ENCODE peak calls at places on chromosome 11, in four cellular contexts. One of them, this sample, is unnamed.

GRCh38 chr11:117281869-117282268 is 9.3 kb upstream of the BACE1-AS start:
- DNase-seq in adrenal gland: no peak
- DNase-seq in ovary: no peak
- DNase-seq in tibial nerve: no peak
- DNase-seq in this sample: no peak

GRCh38 chr11:69293819-69294505 is at the start of gene MYEOV:
- DNase-seq in adrenal gland: peak
- DNase-seq in ovary: no peak
- DNase-seq in tibial nerve: no peak
- DNase-seq in this sample: no peak

GRCh38 chr11:71998649-71999310 is at the start of gene IL18BP:
- DNase-seq in adrenal gland: no peak
- DNase-seq in ovary: no peak
- DNase-seq in tibial nerve: no peak
- DNase-seq in this sample: peak

GRCh38 chr11:47260366-47260765 is 2.6 kb downstream of the NR1H3 start:
- DNase-seq in adrenal gland: no peak
- DNase-seq in ovary: no peak
- DNase-seq in tibial nerve: no peak
- DNase-seq in this sample: no peak

GRCh38 chr11:121099885-121100284 is 1.2 kb upstream of the TECTA start:
- DNase-seq in adrenal gland: no peak
- DNase-seq in ovary: no peak
- DNase-seq in tibial nerve: no peak
- DNase-seq in this sample: no peak

GRCh38 chr11:9565822-9566560 is 7.5 kb upstream of the WEE1 start:
- DNase-seq in adrenal gland: peak
- DNase-seq in ovary: peak
- DNase-seq in tibial nerve: peak
- DNase-seq in this sample: no peak

GRCh38 chr11:83008581-83008923 is 63.1 kb downstream of the RAB30 start:
- DNase-seq in adrenal gland: no peak
- DNase-seq in ovary: no peak
- DNase-seq in tibial nerve: no peak
- DNase-seq in this sample: no peak

GRCh38 chr11:68840661-68841653 is 759 bp downstream of the CPT1A start:
- DNase-seq in adrenal gland: peak
- DNase-seq in ovary: peak
- DNase-seq in tibial nerve: no peak
- DNase-seq in this sample: peak

GRCh38 chr11:69940246-69940610 is 121.0 kb upstream of the FGF3 start:
- DNase-seq in adrenal gland: no peak
- DNase-seq in ovary: no peak
- DNase-seq in tibial nerve: no peak
- DNase-seq in this sample: no peak

GRCh38 chr11:134332189-134332631 is 422 bp downstream of the GLB1L2 start:
- DNase-seq in adrenal gland: no peak
- DNase-seq in ovary: peak
- DNase-seq in tibial nerve: no peak
- DNase-seq in this sample: no peak

GRCh38 chr11:130389315-130389935 is 39.0 kb downstream of the ADAMTS8 start:
- DNase-seq in adrenal gland: no peak
- DNase-seq in ovary: no peak
- DNase-seq in tibial nerve: no peak
- DNase-seq in this sample: no peak

GRCh38 chr11:47333886-47334443 is 18.5 kb downstream of the MYBPC3 start:
- DNase-seq in adrenal gland: no peak
- DNase-seq in ovary: no peak
- DNase-seq in tibial nerve: no peak
- DNase-seq in this sample: no peak

GRCh38 chr11:8374716-8375115 is 111.0 kb upstream of the LMO1 start:
- DNase-seq in adrenal gland: peak
- DNase-seq in ovary: no peak
- DNase-seq in tibial nerve: no peak
- DNase-seq in this sample: no peak

GRCh38 chr11:126114486-126115252 is 52.0 kb upstream of the CDON start:
- DNase-seq in adrenal gland: no peak
- DNase-seq in ovary: no peak
- DNase-seq in tibial nerve: no peak
- DNase-seq in this sample: no peak

GRCh38 chr11:65434667-65435179 is 12.1 kb downstream of the NEAT1 start:
- DNase-seq in adrenal gland: peak
- DNase-seq in ovary: no peak
- DNase-seq in tibial nerve: no peak
- DNase-seq in this sample: peak

GRCh38 chr11:57332694-57333440 is 2.8 kb downstream of the SSRP1 start:
- DNase-seq in adrenal gland: no peak
- DNase-seq in ovary: no peak
- DNase-seq in tibial nerve: no peak
- DNase-seq in this sample: no peak

GRCh38 chr11:123654566-123655081 is at the start of gene SCN3B:
- DNase-seq in adrenal gland: peak
- DNase-seq in ovary: peak
- DNase-seq in tibial nerve: no peak
- DNase-seq in this sample: peak

DNA sequence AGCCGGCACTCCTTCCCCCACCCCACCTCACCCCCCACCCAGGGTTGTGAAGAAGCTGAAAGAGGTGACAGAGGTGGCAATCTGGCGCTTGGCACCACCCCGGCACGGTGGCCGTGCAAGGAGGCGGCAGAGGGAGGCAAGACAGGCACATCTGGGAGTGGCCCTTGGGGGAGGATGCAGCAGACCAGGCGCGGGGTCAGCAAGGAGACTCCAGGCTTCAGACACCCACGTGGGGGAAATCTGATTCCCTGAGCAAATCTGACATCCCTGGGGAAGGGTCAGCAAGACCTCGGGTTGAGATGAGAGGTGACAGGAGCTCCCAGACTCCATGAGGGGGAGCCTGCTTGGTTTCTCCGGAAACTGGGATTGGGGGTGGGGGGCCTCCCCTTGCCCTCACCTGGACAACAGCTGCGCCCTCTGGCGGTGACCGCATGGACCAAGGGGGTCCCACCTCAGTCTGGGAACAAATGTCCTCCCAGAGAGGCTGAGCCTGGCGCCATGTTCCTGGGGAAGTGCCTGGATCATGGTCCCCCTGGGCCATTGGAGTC is 4.0 kb upstream of the RCOR2 start:
- DNase-seq in adrenal gland: no peak
- DNase-seq in ovary: no peak
- DNase-seq in tibial nerve: no peak
- DNase-seq in this sample: no peak
- TF ChIP-seq CTCF in adrenal gland: no peak
- TF ChIP-seq CTCF in ovary: no peak
- TF ChIP-seq CTCF in tibial nerve: peak
- TF ChIP-seq CTCF in this sample: no peak

GRCh38 chr11:78039919-78040671 is 17.0 kb upstream of the KCTD14 start:
- DNase-seq in adrenal gland: peak
- DNase-seq in ovary: peak
- DNase-seq in tibial nerve: peak
- DNase-seq in this sample: peak

GRCh38 chr11:78039391-78039918 is 16.4 kb upstream of the KCTD14 start:
- DNase-seq in adrenal gland: no peak
- DNase-seq in ovary: no peak
- DNase-seq in tibial nerve: no peak
- DNase-seq in this sample: no peak

GRCh38 chr11:78041843-78042455 is 18.9 kb upstream of the KCTD14 start:
- DNase-seq in adrenal gland: no peak
- DNase-seq in ovary: no peak
- DNase-seq in tibial nerve: no peak
- DNase-seq in this sample: no peak

GRCh38 chr11:78042858-78043257 is 19.8 kb upstream of the KCTD14 start:
- DNase-seq in adrenal gland: no peak
- DNase-seq in ovary: no peak
- DNase-seq in tibial nerve: no peak
- DNase-seq in this sample: no peak

GRCh38 chr11:78040691-78041379 is 17.8 kb upstream of the KCTD14 start:
- DNase-seq in adrenal gland: no peak
- DNase-seq in ovary: no peak
- DNase-seq in tibial nerve: no peak
- DNase-seq in this sample: no peak
- H3K4me3 ChIP-seq in adrenal gland: no peak
- H3K4me3 ChIP-seq in ovary: no peak
- H3K4me3 ChIP-seq in tibial nerve: no peak
- H3K4me3 ChIP-seq in this sample: no peak

GRCh38 chr11:62514151-62514550 is 32.5 kb downstream of the AHNAK start:
- DNase-seq in adrenal gland: no peak
- DNase-seq in ovary: no peak
- DNase-seq in tibial nerve: no peak
- DNase-seq in this sample: no peak

GRCh38 chr11:62508336-62509058 is 38.1 kb downstream of the AHNAK start:
- DNase-seq in adrenal gland: peak
- DNase-seq in ovary: peak
- DNase-seq in tibial nerve: peak
- DNase-seq in this sample: peak

GRCh38 chr11:62512961-62513360 is 33.6 kb downstream of the AHNAK start:
- DNase-seq in adrenal gland: no peak
- DNase-seq in ovary: no peak
- DNase-seq in tibial nerve: no peak
- DNase-seq in this sample: no peak

GRCh38 chr11:62516736-62517371 is 29.8 kb downstream of the AHNAK start:
- DNase-seq in adrenal gland: no peak
- DNase-seq in ovary: no peak
- DNase-seq in tibial nerve: no peak
- DNase-seq in this sample: no peak

GRCh38 chr11:62513651-62514050 is 33.0 kb downstream of the AHNAK start:
- DNase-seq in adrenal gland: no peak
- DNase-seq in ovary: no peak
- DNase-seq in tibial nerve: no peak
- DNase-seq in this sample: no peak
- TF ChIP-seq POLR2A in adrenal gland: no peak
- TF ChIP-seq POLR2A in ovary: no peak
- TF ChIP-seq POLR2A in tibial nerve: no peak
- TF ChIP-seq POLR2A in this sample: no peak

DNA sequence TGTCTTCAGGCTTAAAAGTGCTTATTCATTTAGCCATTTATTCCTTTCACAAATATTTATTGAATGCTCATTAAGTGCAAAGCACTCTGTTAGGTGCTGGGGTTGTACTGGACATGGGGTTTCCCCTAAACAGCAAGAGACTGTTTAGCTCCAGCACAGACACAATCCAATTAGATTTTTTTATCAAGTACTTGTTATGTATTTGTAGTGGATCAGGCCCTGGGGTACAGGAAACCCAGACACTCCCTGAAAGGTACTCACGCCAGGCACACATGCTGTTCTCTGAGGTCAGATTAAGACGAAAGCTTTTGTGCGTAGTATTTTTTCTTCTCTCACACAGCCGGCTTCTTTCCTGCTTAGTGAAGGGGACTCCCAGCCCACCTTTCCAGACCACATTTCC is 218.1 kb upstream of the PLET1 start:
- DNase-seq in adrenal gland: peak
- DNase-seq in ovary: no peak
- DNase-seq in tibial nerve: no peak
- DNase-seq in this sample: no peak
- TF ChIP-seq CTCF in adrenal gland: no peak
- TF ChIP-seq CTCF in ovary: no peak
- TF ChIP-seq CTCF in tibial nerve: no peak
- TF ChIP-seq CTCF in this sample: no peak

DNA sequence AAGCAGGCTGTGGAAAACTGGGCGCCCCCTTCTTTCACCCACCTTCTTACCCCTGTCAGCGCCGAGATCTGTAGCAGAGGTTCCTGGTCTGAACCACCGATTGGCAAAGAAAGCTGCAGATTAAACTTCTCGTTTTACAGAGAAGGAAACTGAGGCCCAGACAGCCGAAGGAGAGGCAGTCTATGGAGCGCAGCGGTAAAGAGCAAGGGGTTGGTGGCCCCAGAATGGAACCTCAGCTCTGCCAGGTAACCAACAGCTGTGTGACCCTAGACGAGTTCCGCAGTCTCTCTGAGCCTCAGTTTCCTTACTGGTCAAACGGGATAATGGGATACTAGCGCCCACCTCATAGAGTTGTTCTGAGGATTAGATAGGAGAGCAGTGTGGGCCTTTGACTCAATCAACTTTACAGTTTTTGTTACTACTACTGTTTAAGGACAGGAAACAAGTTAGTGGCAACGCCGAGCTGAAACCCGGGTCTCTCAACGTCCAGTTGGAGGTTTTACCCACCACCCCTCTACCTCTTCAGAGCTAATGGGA is 3.1 kb upstream of the WT1 start:
- DNase-seq in adrenal gland: no peak
- DNase-seq in ovary: no peak
- DNase-seq in tibial nerve: no peak
- DNase-seq in this sample: no peak
- H3K4me3 ChIP-seq in adrenal gland: no peak
- H3K4me3 ChIP-seq in ovary: peak
- H3K4me3 ChIP-seq in tibial nerve: no peak
- H3K4me3 ChIP-seq in this sample: no peak

GRCh38 chr11:45288395-45288794 is 2.3 kb upstream of the SYT13 start:
- DNase-seq in adrenal gland: no peak
- DNase-seq in ovary: no peak
- DNase-seq in tibial nerve: no peak
- DNase-seq in this sample: no peak

GRCh38 chr11:45287316-45287903 is 1.3 kb upstream of the SYT13 start:
- DNase-seq in adrenal gland: no peak
- DNase-seq in ovary: no peak
- DNase-seq in tibial nerve: no peak
- DNase-seq in this sample: no peak

GRCh38 chr11:45285289-45285828 is 782 bp downstream of the SYT13 start:
- DNase-seq in adrenal gland: no peak
- DNase-seq in ovary: no peak
- DNase-seq in tibial nerve: no peak
- DNase-seq in this sample: no peak

GRCh38 chr11:45289369-45289768 is 3.2 kb upstream of the SYT13 start:
- DNase-seq in adrenal gland: no peak
- DNase-seq in ovary: no peak
- DNase-seq in tibial nerve: no peak
- DNase-seq in this sample: no peak

GRCh38 chr11:45285931-45286632 is at the start of gene SYT13:
- DNase-seq in adrenal gland: peak
- DNase-seq in ovary: no peak
- DNase-seq in tibial nerve: no peak
- DNase-seq in this sample: no peak
- TF ChIP-seq POLR2A in adrenal gland: no peak
- TF ChIP-seq POLR2A in ovary: no peak
- TF ChIP-seq POLR2A in tibial nerve: no peak
- TF ChIP-seq POLR2A in this sample: no peak

GRCh38 chr11:14967581-14968214 is 4.5 kb downstream of the CALCA start:
- DNase-seq in adrenal gland: no peak
- DNase-seq in ovary: no peak
- DNase-seq in tibial nerve: no peak
- DNase-seq in this sample: no peak
- TF ChIP-seq CTCF in adrenal gland: no peak
- TF ChIP-seq CTCF in ovary: no peak
- TF ChIP-seq CTCF in tibial nerve: no peak
- TF ChIP-seq CTCF in this sample: no peak

GRCh38 chr11:119362741-119363080 is 16.2 kb upstream of the MFRP start:
- DNase-seq in adrenal gland: no peak
- DNase-seq in ovary: no peak
- DNase-seq in tibial nerve: no peak
- DNase-seq in this sample: no peak
- H3K4me3 ChIP-seq in adrenal gland: peak
- H3K4me3 ChIP-seq in ovary: peak
- H3K4me3 ChIP-seq in tibial nerve: no peak
- H3K4me3 ChIP-seq in this sample: no peak